ENCODE peak calls at places on chromosomes 11 and 22, in six cellular contexts. One of them, this sample, is unnamed.

GRCh38 chr11:73280606-73281005 is 8.5 kb downstream of the P2RY6 start:
- DNase-seq in left ventricle myocardium inferior: no peak
- DNase-seq in suprapubic skin: no peak
- DNase-seq in ovary: no peak
- DNase-seq in RWPE1: no peak
- DNase-seq in mammary epithelial cell: no peak
- DNase-seq in this sample: no peak

GRCh38 chr22:36365020-36365411 is 22.8 kb downstream of the MYH9 start:
- DNase-seq in left ventricle myocardium inferior: peak
- DNase-seq in suprapubic skin: no peak
- DNase-seq in ovary: no peak
- DNase-seq in RWPE1: peak
- DNase-seq in mammary epithelial cell: peak
- DNase-seq in this sample: peak

GRCh38 chr11:127470485-127470884 is 469.9 kb upstream of the KIRREL3 start:
- DNase-seq in left ventricle myocardium inferior: no peak
- DNase-seq in suprapubic skin: no peak
- DNase-seq in ovary: no peak
- DNase-seq in RWPE1: no peak
- DNase-seq in mammary epithelial cell: no peak
- DNase-seq in this sample: peak

GRCh38 chr11:116086426-116086825 is 582.2 kb upstream of the CADM1 start:
- DNase-seq in left ventricle myocardium inferior: no peak
- DNase-seq in suprapubic skin: no peak
- DNase-seq in ovary: no peak
- DNase-seq in RWPE1: no peak
- DNase-seq in mammary epithelial cell: no peak
- DNase-seq in this sample: no peak

GRCh38 chr22:44439356-44440223 is 58.4 kb downstream of the RTL6 start:
- DNase-seq in left ventricle myocardium inferior: no peak
- DNase-seq in suprapubic skin: peak
- DNase-seq in ovary: no peak
- DNase-seq in RWPE1: no peak
- DNase-seq in mammary epithelial cell: no peak
- DNase-seq in this sample: no peak

GRCh38 chr11:76838422-76839068 is 22.2 kb upstream of the ACER3 start:
- DNase-seq in left ventricle myocardium inferior: no peak
- DNase-seq in suprapubic skin: no peak
- DNase-seq in ovary: peak
- DNase-seq in RWPE1: no peak
- DNase-seq in mammary epithelial cell: no peak
- DNase-seq in this sample: no peak

GRCh38 chr11:27039873-27040272 is 742 bp upstream of the BBOX1 start:
- DNase-seq in left ventricle myocardium inferior: no peak
- DNase-seq in suprapubic skin: no peak
- DNase-seq in ovary: no peak
- DNase-seq in RWPE1: peak
- DNase-seq in mammary epithelial cell: no peak
- DNase-seq in this sample: no peak

GRCh38 chr11:16834384-16834783 is 95.9 kb downstream of the C11orf58 start:
- DNase-seq in left ventricle myocardium inferior: no peak
- DNase-seq in suprapubic skin: no peak
- DNase-seq in ovary: no peak
- DNase-seq in RWPE1: no peak
- DNase-seq in mammary epithelial cell: no peak
- DNase-seq in this sample: no peak

GRCh38 chr11:46347637-46348311 is 511 bp downstream of the DGKZ start:
- DNase-seq in left ventricle myocardium inferior: no peak
- DNase-seq in suprapubic skin: no peak
- DNase-seq in ovary: peak
- DNase-seq in RWPE1: no peak
- DNase-seq in mammary epithelial cell: no peak
- DNase-seq in this sample: peak

GRCh38 chr11:2830030-2830812 is 55.4 kb downstream of the CDKN1C start:
- DNase-seq in left ventricle myocardium inferior: peak
- DNase-seq in suprapubic skin: no peak
- DNase-seq in ovary: no peak
- DNase-seq in RWPE1: no peak
- DNase-seq in mammary epithelial cell: no peak
- DNase-seq in this sample: no peak

GRCh38 chr11:67268036-67268683 is 1.9 kb downstream of the GRK2 start:
- DNase-seq in left ventricle myocardium inferior: no peak
- DNase-seq in suprapubic skin: no peak
- DNase-seq in ovary: no peak
- DNase-seq in RWPE1: no peak
- DNase-seq in mammary epithelial cell: no peak
- DNase-seq in this sample: no peak

GRCh38 chr11:36056160-36056751 is 112.4 kb downstream of the LDLRAD3 start:
- DNase-seq in left ventricle myocardium inferior: no peak
- DNase-seq in suprapubic skin: no peak
- DNase-seq in ovary: peak
- DNase-seq in RWPE1: no peak
- DNase-seq in mammary epithelial cell: peak
- DNase-seq in this sample: no peak

GRCh38 chr22:33083212-33083611 is 25.0 kb upstream of the SYN3 start:
- DNase-seq in left ventricle myocardium inferior: no peak
- DNase-seq in suprapubic skin: no peak
- DNase-seq in ovary: no peak
- DNase-seq in RWPE1: no peak
- DNase-seq in mammary epithelial cell: no peak
- DNase-seq in this sample: no peak

DNA sequence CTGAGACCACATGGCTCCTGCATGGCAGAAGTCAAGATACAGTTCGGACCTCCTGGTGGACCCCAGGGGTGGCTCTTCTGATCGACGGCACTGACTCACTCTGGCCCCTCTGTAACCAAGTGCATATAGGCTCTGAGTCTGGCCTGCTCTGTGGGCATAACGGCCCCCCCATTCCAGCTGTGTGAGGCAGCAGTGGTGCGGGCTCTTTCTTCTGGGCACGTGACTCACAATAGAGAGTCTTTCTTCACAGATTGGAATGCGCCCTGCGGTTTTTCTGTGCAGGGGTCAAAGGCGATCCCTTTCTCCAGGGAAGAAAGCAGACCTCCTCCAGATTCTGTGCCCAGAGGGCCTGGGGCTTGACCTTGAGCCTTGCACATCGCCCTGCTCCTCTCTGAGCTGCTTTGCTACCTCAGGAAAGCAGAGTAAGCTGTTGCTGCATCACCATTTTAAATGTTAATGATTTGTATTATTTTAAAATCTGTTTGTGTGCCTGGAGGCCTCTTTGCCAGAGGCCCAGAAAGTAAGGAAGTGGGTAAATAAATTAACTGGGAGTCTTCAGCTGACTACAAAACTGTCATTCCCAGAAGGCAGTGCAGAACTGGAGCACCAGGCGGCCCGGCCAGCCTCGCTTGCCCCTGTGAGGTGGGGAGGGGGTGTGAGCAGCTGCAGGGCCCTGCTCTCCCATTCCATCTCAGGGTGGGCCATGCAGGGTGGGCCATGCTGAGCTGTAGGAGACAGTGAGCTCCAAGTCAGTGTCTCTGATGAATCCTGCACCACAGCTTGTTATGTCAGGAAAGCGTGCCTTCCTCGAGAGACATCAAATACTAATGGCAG is 199.0 kb downstream of the GRIK4 start:
- DNase-seq in left ventricle myocardium inferior: no peak
- DNase-seq in suprapubic skin: peak
- DNase-seq in ovary: peak
- DNase-seq in RWPE1: peak
- DNase-seq in mammary epithelial cell: peak
- DNase-seq in this sample: no peak
- H3K27ac ChIP-seq in left ventricle myocardium inferior: no peak
- H3K27ac ChIP-seq in suprapubic skin: no peak
- H3K27ac ChIP-seq in ovary: peak
- H3K27ac ChIP-seq in RWPE1: peak
- H3K27ac ChIP-seq in mammary epithelial cell: no peak
- H3K27ac ChIP-seq in this sample: no peak

DNA sequence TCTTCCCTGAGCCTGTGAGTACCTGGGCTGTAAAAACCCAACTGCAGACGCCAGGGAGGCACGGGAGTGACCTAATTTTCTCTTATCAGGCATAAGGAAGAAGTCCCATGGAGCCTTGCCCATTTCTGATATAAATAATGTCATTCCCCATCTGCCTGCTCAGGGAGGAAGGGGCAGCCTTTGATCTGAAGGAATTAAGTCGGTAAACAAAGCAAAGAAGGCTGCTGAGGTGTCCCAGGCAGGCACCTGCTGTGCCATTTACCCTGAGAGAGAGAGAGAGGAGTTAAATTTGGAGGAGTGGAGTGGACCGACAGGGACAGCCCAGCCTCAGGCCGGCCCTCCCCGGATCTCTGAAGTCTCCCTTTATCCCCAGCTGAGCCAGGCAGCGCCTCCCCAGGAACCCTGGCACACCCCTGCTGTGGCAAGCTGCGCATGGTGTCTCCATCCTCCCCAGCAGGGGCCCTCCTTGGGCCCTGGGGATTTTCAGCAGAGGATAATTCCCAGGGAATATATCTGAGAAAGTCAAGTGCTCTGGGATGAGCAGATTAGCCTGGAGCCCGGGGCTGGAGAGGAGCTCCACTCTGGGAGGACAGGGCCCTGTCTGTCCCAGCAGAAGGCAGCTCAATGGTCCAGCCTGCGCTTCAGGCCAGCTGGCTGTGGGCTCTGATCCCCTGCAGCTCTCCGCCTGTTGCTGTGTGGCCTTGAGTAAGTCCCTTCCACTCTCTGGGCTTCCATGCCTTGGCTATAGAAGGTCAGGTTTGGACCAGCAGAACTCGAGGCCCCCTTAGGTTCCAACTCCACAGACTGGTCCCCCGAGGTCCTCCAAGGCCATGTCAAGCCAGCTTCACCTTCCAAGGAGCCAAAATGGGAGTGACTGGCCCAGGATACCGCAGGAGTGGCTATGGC is 17.5 kb upstream of the CABP7 start:
- DNase-seq in left ventricle myocardium inferior: no peak
- DNase-seq in suprapubic skin: peak
- DNase-seq in ovary: no peak
- DNase-seq in RWPE1: no peak
- DNase-seq in mammary epithelial cell: no peak
- DNase-seq in this sample: no peak
- TF ChIP-seq CTCF in left ventricle myocardium inferior: no peak
- TF ChIP-seq CTCF in suprapubic skin: no peak
- TF ChIP-seq CTCF in ovary: no peak
- TF ChIP-seq CTCF in RWPE1: no peak
- TF ChIP-seq CTCF in mammary epithelial cell: no peak
- TF ChIP-seq CTCF in this sample: no peak

GRCh38 chr11:19848219-19848618 is 135.6 kb downstream of the NAV2 start:
- DNase-seq in left ventricle myocardium inferior: no peak
- DNase-seq in suprapubic skin: no peak
- DNase-seq in ovary: no peak
- DNase-seq in RWPE1: no peak
- DNase-seq in mammary epithelial cell: no peak
- DNase-seq in this sample: no peak
- H3K27ac ChIP-seq in left ventricle myocardium inferior: peak
- H3K27ac ChIP-seq in suprapubic skin: no peak
- H3K27ac ChIP-seq in ovary: no peak
- H3K27ac ChIP-seq in RWPE1: no peak
- H3K27ac ChIP-seq in mammary epithelial cell: no peak
- H3K27ac ChIP-seq in this sample: no peak

GRCh38 chr11:236774-237767 is at the start of gene PSMD13:
- DNase-seq in left ventricle myocardium inferior: peak
- DNase-seq in suprapubic skin: peak
- DNase-seq in ovary: peak
- DNase-seq in RWPE1: peak
- DNase-seq in mammary epithelial cell: peak
- DNase-seq in this sample: peak
- TF ChIP-seq CTCF in left ventricle myocardium inferior: no peak
- TF ChIP-seq CTCF in suprapubic skin: no peak
- TF ChIP-seq CTCF in ovary: peak
- TF ChIP-seq CTCF in RWPE1: no peak
- TF ChIP-seq CTCF in mammary epithelial cell: no peak
- TF ChIP-seq CTCF in this sample: no peak

DNA sequence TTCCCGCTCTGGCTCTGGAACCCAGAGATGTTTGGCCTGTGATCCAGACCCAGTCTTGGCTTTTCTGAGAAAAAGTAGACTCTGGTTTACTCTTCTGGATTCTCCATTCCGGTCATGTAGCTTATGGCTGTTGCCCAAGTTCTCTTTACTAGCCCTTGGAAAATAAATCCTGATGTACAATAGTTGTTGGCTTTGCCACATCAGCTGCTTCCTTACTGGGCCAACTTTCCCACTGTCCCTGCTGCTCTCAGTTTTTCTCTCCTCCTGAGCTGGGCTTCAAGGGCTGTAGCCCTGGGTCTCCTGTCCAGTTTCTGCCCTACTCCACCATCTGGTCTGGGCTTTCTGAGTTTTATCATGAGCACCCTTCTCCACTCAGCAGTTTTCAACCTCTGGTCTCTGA is 12.5 kb downstream of the PATZ1 start:
- DNase-seq in left ventricle myocardium inferior: no peak
- DNase-seq in suprapubic skin: no peak
- DNase-seq in ovary: no peak
- DNase-seq in RWPE1: no peak
- DNase-seq in mammary epithelial cell: no peak
- DNase-seq in this sample: no peak
- H3K27ac ChIP-seq in left ventricle myocardium inferior: no peak
- H3K27ac ChIP-seq in suprapubic skin: no peak
- H3K27ac ChIP-seq in ovary: no peak
- H3K27ac ChIP-seq in RWPE1: peak
- H3K27ac ChIP-seq in mammary epithelial cell: no peak
- H3K27ac ChIP-seq in this sample: no peak

DNA sequence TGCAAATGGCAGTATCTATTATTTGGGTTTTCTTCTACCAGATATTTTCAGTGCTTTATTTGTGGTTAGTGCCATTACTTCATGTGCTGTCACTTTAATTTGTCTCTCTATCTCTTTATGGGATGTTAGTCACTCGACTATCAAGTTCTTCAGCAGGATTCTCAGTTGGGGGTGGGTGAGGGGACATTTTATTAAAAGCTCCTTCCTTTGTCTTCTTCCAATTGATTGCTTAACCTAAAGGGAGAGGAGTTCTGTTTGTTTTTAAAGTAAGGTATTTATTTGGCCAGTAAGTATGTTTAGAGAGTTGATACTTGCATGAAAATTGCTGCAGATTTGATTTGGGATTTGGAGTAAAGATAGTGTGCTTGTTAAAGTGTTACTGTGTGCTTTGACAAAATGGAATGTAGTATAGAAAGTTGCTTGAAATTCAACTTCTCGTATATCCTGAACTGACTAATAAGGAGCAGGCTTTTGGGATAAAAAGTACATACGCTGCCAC is 10.2 kb downstream of the YAP1 start:
- DNase-seq in left ventricle myocardium inferior: no peak
- DNase-seq in suprapubic skin: no peak
- DNase-seq in ovary: no peak
- DNase-seq in RWPE1: no peak
- DNase-seq in mammary epithelial cell: no peak
- DNase-seq in this sample: no peak
- TF ChIP-seq CTCF in left ventricle myocardium inferior: no peak
- TF ChIP-seq CTCF in suprapubic skin: no peak
- TF ChIP-seq CTCF in ovary: no peak
- TF ChIP-seq CTCF in RWPE1: no peak
- TF ChIP-seq CTCF in mammary epithelial cell: no peak
- TF ChIP-seq CTCF in this sample: no peak

DNA sequence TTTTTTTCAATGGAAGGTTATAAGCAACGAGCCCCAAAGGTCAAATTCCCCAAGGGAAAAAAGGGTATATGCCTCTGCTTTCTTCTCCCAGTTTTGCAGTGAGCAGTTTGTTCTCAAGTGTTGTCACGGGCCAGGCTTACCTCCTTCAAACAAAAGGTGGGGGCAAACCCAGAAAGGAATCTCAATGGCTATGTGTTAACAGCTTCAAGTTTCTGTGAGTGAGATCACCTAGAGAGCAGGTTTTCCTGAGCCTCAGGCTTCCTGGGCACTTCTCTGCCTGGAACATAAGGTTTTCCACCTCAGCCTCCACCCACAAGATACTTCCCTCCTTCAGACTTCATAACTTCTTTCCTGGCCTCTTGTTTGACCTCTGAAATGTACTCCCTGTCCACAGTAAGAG is 38.2 kb upstream of the NAV2 start:
- DNase-seq in left ventricle myocardium inferior: no peak
- DNase-seq in suprapubic skin: no peak
- DNase-seq in ovary: no peak
- DNase-seq in RWPE1: no peak
- DNase-seq in mammary epithelial cell: peak
- DNase-seq in this sample: no peak
- H3K27ac ChIP-seq in left ventricle myocardium inferior: peak
- H3K27ac ChIP-seq in suprapubic skin: peak
- H3K27ac ChIP-seq in ovary: no peak
- H3K27ac ChIP-seq in RWPE1: no peak
- H3K27ac ChIP-seq in mammary epithelial cell: peak
- H3K27ac ChIP-seq in this sample: peak

This sample was measured in thyroid gland.